ENCODE peak calls at places on chromosomes 16 and 17, in four cellular contexts. One of them, this sample, is unnamed.

GRCh38 chr16:77307764-77308561 is 108.8 kb downstream of the SYCE1L start:
- DNase-seq in HepG2: no peak
- DNase-seq in K562: no peak
- DNase-seq in GM12878: no peak
- DNase-seq in this sample: no peak

GRCh38 chr16:57898961-57899360 is 72.0 kb downstream of the CNGB1 start:
- DNase-seq in K562: no peak
- DNase-seq in HepG2: no peak
- DNase-seq in GM12878: no peak
- DNase-seq in this sample: no peak

GRCh38 chr17:17502741-17503565 is 6.8 kb upstream of the RASD1 start:
- DNase-seq in GM12878: no peak
- DNase-seq in K562: no peak
- DNase-seq in HepG2: no peak
- DNase-seq in this sample: no peak

GRCh38 chr17:12395733-12396354 is 269.8 kb upstream of the MYOCD start:
- DNase-seq in HepG2: peak
- DNase-seq in K562: peak
- DNase-seq in GM12878: no peak
- DNase-seq in this sample: peak

GRCh38 chr16:5008311-5008731 is 25.4 kb downstream of the NAGPA start:
- DNase-seq in HepG2: no peak
- DNase-seq in K562: no peak
- DNase-seq in GM12878: no peak
- DNase-seq in this sample: no peak

GRCh38 chr17:40348562-40349476 is 15.7 kb downstream of the GJD3 start:
- DNase-seq in HepG2: no peak
- DNase-seq in K562: no peak
- DNase-seq in GM12878: no peak
- DNase-seq in this sample: no peak

GRCh38 chr16:73122604-73123386 is 74.9 kb upstream of the ZFHX3 start:
- DNase-seq in HepG2: no peak
- DNase-seq in GM12878: no peak
- DNase-seq in K562: no peak
- DNase-seq in this sample: no peak

GRCh38 chr16:63592852-63593251 is 1529.0 kb downstream of the CDH11 start:
- DNase-seq in K562: no peak
- DNase-seq in HepG2: no peak
- DNase-seq in GM12878: no peak
- DNase-seq in this sample: no peak

GRCh38 chr17:50079334-50080095 is 15.6 kb upstream of the PDK2 start:
- DNase-seq in K562: peak
- DNase-seq in GM12878: no peak
- DNase-seq in HepG2: peak
- DNase-seq in this sample: peak

GRCh38 chr17:79330696-79331095 is 256.1 kb downstream of the ENGASE start:
- DNase-seq in K562: no peak
- DNase-seq in HepG2: no peak
- DNase-seq in GM12878: no peak
- DNase-seq in this sample: no peak

GRCh38 chr16:1430214-1430758 is 592 bp upstream of the PERCC1 start:
- DNase-seq in K562: no peak
- DNase-seq in GM12878: no peak
- DNase-seq in HepG2: no peak
- DNase-seq in this sample: no peak

GRCh38 chr16:83031524-83031923 is 404.8 kb downstream of the CDH13 start:
- DNase-seq in HepG2: no peak
- DNase-seq in K562: no peak
- DNase-seq in GM12878: no peak
- DNase-seq in this sample: no peak

GRCh38 chr17:76997981-76998531 is 129.9 kb downstream of the MGAT5B start:
- DNase-seq in K562: no peak
- DNase-seq in GM12878: peak
- DNase-seq in HepG2: no peak
- DNase-seq in this sample: no peak

GRCh38 chr17:17119533-17119932 is 77.3 kb downstream of the MPRIP start:
- DNase-seq in GM12878: peak
- DNase-seq in K562: no peak
- DNase-seq in HepG2: no peak
- DNase-seq in this sample: no peak

GRCh38 chr16:1390239-1390638 is 24.3 kb downstream of the UNKL start:
- DNase-seq in GM12878: no peak
- DNase-seq in K562: no peak
- DNase-seq in HepG2: no peak
- DNase-seq in this sample: no peak

GRCh38 chr17:429589-429988 is 77.0 kb upstream of the RPH3AL start:
- DNase-seq in HepG2: no peak
- DNase-seq in GM12878: no peak
- DNase-seq in K562: no peak
- DNase-seq in this sample: no peak

GRCh38 chr17:31495049-31495885 is 103.8 kb downstream of the RAB11FIP4 start:
- DNase-seq in K562: no peak
- DNase-seq in GM12878: no peak
- DNase-seq in HepG2: no peak
- DNase-seq in this sample: no peak

GRCh38 chr17:164536-165235 is 16.8 kb downstream of the DOC2B start:
- DNase-seq in GM12878: no peak
- DNase-seq in HepG2: peak
- DNase-seq in K562: peak
- DNase-seq in this sample: peak

GRCh38 chr16:55663770-55664677 is 8.2 kb downstream of the SLC6A2 start:
- DNase-seq in HepG2: no peak
- DNase-seq in GM12878: no peak
- DNase-seq in K562: no peak
- DNase-seq in this sample: no peak

GRCh38 chr17:69655902-69656301 is 241.4 kb downstream of the MAP2K6 start:
- DNase-seq in K562: no peak
- DNase-seq in HepG2: no peak
- DNase-seq in GM12878: no peak
- DNase-seq in this sample: no peak

GRCh38 chr17:69651921-69652320 is 237.4 kb downstream of the MAP2K6 start:
- DNase-seq in K562: no peak
- DNase-seq in HepG2: no peak
- DNase-seq in GM12878: no peak
- DNase-seq in this sample: no peak

DNA sequence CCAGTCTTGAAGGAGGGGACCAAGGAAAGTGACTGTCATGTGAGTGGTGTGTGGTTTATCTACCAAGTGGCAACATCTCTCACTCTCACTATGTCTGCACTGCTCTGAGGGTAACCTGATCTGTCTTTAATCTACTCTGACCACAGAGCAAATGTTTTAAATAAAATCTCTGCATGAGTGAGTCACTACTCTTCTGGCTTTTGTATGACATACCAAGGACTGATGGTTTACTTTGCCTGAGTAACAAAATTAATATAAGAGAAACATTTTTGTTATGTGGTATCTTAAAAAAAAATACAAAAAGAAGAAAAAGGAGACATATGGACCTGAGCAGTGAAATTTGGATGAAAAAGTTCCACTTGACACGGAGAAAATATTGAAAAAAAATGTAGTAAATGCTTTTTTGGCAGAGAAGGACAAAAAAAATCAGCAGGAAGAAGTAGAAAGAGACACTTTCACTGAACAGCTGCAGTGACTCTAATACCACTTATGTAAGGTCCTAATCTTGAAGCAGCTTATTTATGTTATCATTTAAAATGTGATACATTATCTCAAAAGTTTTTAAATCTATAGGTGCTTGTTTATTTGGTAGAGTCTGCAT is 240.6 kb downstream of the MAP2K6 start:
- DNase-seq in K562: no peak
- DNase-seq in GM12878: no peak
- DNase-seq in HepG2: no peak
- DNase-seq in this sample: no peak
- TF ChIP-seq TCF7 in K562: no peak
- TF ChIP-seq TCF7 in GM12878: no peak
- TF ChIP-seq TCF7 in HepG2: no peak
- TF ChIP-seq TCF7 in this sample: no peak

DNA sequence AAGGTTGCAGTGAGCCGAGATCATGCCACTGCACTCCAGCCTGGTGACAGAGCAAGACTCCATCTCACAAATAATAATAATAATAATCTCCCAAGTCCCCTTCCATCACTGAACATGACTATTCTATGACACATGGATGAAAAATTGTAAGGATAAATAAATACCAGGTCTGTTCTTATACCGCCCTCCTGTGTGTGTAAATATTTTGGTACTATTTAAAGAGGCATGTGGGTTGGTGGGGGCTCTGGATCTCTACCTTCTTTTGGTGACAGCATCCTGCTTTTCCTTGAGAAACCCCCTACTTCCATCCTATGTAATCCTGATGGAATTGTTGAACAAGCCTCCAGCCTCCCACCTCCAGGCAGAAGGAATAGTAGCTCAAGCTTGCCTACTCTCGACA is 287.5 kb downstream of the SLC39A11 start:
- DNase-seq in GM12878: no peak
- DNase-seq in HepG2: no peak
- DNase-seq in K562: no peak
- DNase-seq in this sample: no peak
- TF ChIP-seq TCF7 in GM12878: no peak
- TF ChIP-seq TCF7 in HepG2: no peak
- TF ChIP-seq TCF7 in K562: no peak
- TF ChIP-seq TCF7 in this sample: no peak

DNA sequence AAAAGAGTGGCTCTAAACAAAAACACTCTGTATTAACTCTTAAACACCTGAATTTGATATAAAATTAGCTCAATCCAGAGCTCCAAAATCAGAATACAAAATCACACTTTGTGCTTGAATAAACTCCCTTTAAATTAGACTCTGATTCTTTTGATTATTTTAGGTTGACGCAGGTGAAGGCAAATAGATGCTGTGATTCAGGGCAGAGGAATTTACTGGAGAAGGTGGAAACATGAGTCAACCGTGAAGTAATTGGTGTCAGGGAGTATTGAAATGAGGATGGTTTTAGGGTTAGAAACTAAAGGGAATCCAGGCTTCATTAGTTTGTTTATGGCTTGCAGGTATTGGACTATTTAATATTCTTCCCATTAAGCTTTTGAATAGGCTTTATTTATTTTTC is 37.0 kb upstream of the TEKT1 start:
- DNase-seq in HepG2: peak
- DNase-seq in K562: no peak
- DNase-seq in GM12878: no peak
- DNase-seq in this sample: no peak
- TF ChIP-seq TCF7 in HepG2: no peak
- TF ChIP-seq TCF7 in K562: no peak
- TF ChIP-seq TCF7 in GM12878: no peak
- TF ChIP-seq TCF7 in this sample: no peak

DNA sequence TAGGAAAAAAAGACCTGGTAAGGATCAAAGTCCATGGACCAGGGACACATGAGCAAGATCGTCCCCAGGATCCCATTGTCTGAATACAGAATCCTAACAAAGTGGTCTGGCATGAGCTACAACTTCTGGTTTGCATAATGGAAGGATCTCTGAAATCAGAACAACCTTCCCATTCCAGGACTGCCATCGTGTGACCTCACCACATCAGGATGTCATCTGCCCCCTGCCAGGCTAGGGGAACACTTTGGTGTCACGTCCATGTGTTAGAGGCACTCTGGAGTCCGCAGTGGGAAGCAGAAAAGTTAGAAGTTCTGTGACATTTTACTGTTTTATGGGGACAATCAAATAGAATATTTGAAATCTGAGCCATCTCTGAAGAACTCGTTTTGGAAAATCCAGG is 160.7 kb downstream of the RGS9 start:
- DNase-seq in K562: no peak
- DNase-seq in HepG2: no peak
- DNase-seq in GM12878: no peak
- DNase-seq in this sample: no peak
- TF ChIP-seq TCF7 in K562: no peak
- TF ChIP-seq TCF7 in HepG2: no peak
- TF ChIP-seq TCF7 in GM12878: no peak
- TF ChIP-seq TCF7 in this sample: no peak

DNA sequence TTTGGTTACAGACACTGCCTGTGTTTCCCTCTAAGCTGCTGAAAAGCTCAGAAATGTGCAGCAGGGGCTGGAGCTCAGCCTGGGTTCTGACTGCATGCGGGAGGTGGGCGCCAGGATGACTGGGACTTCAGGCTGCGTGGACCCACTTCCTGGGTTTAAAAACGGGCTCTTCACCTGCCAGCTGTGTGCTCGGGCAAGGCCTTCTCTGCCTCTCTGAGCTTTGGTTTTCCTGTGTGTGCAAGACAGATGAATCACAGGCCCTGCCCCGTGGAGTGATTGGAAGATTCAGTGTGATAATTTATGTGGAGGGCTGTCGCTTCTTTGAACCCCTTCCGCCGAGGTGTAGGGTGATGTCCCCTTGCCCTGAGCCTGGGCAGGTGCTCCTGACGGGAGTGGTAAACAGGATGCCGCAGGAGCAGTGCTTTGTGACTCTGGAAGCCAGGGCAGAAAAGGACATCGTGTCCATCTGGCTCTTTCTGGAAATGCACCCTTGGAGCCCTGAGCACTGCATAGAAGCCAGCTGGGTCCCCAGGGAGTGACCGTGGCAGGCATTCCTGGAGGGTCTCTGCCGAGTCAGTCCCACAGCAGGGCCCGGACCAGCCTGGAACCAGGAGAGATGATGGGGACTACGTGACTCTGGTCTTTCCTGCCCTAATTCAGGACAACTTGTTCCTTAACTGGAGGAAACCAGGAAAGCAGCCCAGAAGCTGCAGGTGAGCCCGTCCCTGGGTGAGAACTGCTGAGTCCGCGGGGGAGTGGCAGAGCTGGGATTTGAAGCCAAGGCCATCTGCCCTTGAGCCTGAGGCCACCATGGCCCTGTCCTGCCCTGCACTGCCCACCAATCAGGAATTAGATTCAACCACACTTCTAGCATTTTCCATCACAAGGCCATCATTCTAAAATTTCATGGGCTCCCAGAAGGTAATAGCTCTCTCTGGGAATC is 28.5 kb upstream of the SLC7A5 start:
- DNase-seq in GM12878: no peak
- DNase-seq in K562: no peak
- DNase-seq in HepG2: no peak
- DNase-seq in this sample: no peak
- TF ChIP-seq TCF7 in GM12878: no peak
- TF ChIP-seq TCF7 in K562: no peak
- TF ChIP-seq TCF7 in HepG2: no peak
- TF ChIP-seq TCF7 in this sample: no peak

GRCh38 chr17:4049546-4049945 is 85.3 kb upstream of the ATP2A3 start:
- DNase-seq in GM12878: no peak
- DNase-seq in K562: no peak
- DNase-seq in HepG2: no peak
- DNase-seq in this sample: no peak
- TF ChIP-seq TCF7 in GM12878: no peak
- TF ChIP-seq TCF7 in K562: no peak
- TF ChIP-seq TCF7 in HepG2: no peak
- TF ChIP-seq TCF7 in this sample: no peak

GRCh38 chr17:28718990-28719433 is 773 bp upstream of the RPL23A start:
- DNase-seq in HepG2: no peak
- DNase-seq in GM12878: no peak
- DNase-seq in K562: no peak
- DNase-seq in this sample: no peak

GRCh38 chr17:28718317-28718672 is 627 bp upstream of the RAB34 start:
- DNase-seq in HepG2: no peak
- DNase-seq in GM12878: no peak
- DNase-seq in K562: no peak
- DNase-seq in this sample: no peak

GRCh38 chr17:28722413-28723158 is 2.8 kb downstream of the RPL23A start:
- DNase-seq in HepG2: no peak
- DNase-seq in K562: no peak
- DNase-seq in GM12878: no peak
- DNase-seq in this sample: no peak

GRCh38 chr17:28717578-28718316 is at the start of gene RAB34:
- DNase-seq in HepG2: no peak
- DNase-seq in K562: no peak
- DNase-seq in GM12878: no peak
- DNase-seq in this sample: peak

GRCh38 chr17:28720247-28720996 is 637 bp downstream of the RPL23A start:
- DNase-seq in HepG2: no peak
- DNase-seq in K562: no peak
- DNase-seq in GM12878: no peak
- DNase-seq in this sample: no peak
- TF ChIP-seq TCF7 in HepG2: no peak
- TF ChIP-seq TCF7 in K562: peak
- TF ChIP-seq TCF7 in GM12878: no peak
- TF ChIP-seq TCF7 in this sample: peak

This sample was measured in WTC11.